ENCODE peak calls at places on chromosome 10, in ten cellular contexts. Z is thoracic aorta, A is right lobe of liver, L is suprapubic skin, O is adrenal gland, C is lung, H is spleen, W is colonic mucosa, F is cardiac muscle cell, E is brain microvascular endothelial cell. T is an unnamed sample.

GRCh38 chr10:112959207-112959838 is 9.3 kb downstream of the TCF7L2 start:
- DNase-seq in F (peak; percentile 65), L (no peak), Z (no peak), A (no peak), C (no peak), O (no peak), W (no peak), H (no peak), E (no peak), T (no peak)

GRCh38 chr10:22978287-22978686 is 50.4 kb downstream of the ARMC3 start:
- DNase-seq in H (no peak), C (no peak), A (no peak), L (no peak), Z (no peak), O (no peak), F (no peak), W (no peak), E (no peak), T (no peak)

GRCh38 chr10:119469846-119470245 is 72.7 kb downstream of the RGS10 start:
- DNase-seq in F (no peak), O (no peak), A (no peak), E (no peak), L (no peak), C (no peak), W (no peak), Z (no peak), H (peak; percentile 47), T (no peak)

GRCh38 chr10:126137557-126138221 is 241.3 kb downstream of the FANK1 start:
- DNase-seq in F (no peak), E (peak; percentile 48), L (no peak), H (no peak), W (no peak), Z (no peak), C (no peak), A (no peak), O (no peak), T (no peak)

GRCh38 chr10:125117941-125118630 is 42.3 kb downstream of the CTBP2 start:
- DNase-seq in O (peak; percentile 45), W (peak; percentile 61), H (peak; percentile 31), L (no peak), A (no peak), E (no peak), Z (no peak), F (peak; percentile 27), C (no peak), T (no peak)

GRCh38 chr10:5963071-5963470 is 14.3 kb downstream of the IL15RA start:
- DNase-seq in L (peak; percentile 32), A (peak; percentile 10), C (no peak), E (no peak), W (no peak), H (no peak), O (no peak), F (no peak), Z (no peak), T (no peak)

GRCh38 chr10:126373982-126374381 is 14.3 kb downstream of the ADAM12 start:
- DNase-seq in F (no peak), W (no peak), C (no peak), H (no peak), A (no peak), L (no peak), O (no peak), Z (no peak), E (peak; percentile 49), T (no peak)

GRCh38 chr10:102419561-102420442 is 834 bp upstream of the FBXL15 start:
- DNase-seq in F (no peak), C (no peak), E (no peak), O (peak; percentile 61), W (peak; percentile 74), L (no peak), H (peak; percentile 90), A (peak; percentile 66), Z (no peak), T (no peak)

GRCh38 chr10:44238212-44238611 is 146.7 kb downstream of the CXCL12 start:
- DNase-seq in Z (no peak), F (no peak), O (no peak), C (no peak), E (no peak), H (no peak), A (no peak), L (no peak), W (no peak), T (no peak)

GRCh38 chr10:61283066-61283465 is 170.1 kb downstream of the TMEM26 start:
- DNase-seq in A (no peak), C (no peak), H (no peak), O (no peak), E (no peak), F (no peak), Z (no peak), W (no peak), L (no peak), T (no peak)

GRCh38 chr10:109062371-109062770 is 860.9 kb downstream of the XPNPEP1 start:
- DNase-seq in L (no peak), H (no peak), O (no peak), A (no peak), W (no peak), C (no peak), F (peak; percentile 1), Z (no peak), E (no peak), T (peak; percentile 78)

GRCh38 chr10:86755454-86755739 is 1.0 kb upstream of the BMPR1A start:
- DNase-seq in H (no peak), O (no peak), C (no peak), E (no peak), A (no peak), L (no peak), Z (no peak), W (no peak), F (no peak), T (no peak)

GRCh38 chr10:34024708-34025425 is 690.4 kb upstream of the NRP1 start:
- DNase-seq in O (no peak), A (no peak), W (peak; percentile 36), L (no peak), C (no peak), F (peak; percentile 29), Z (no peak), H (no peak), E (peak; percentile 59), T (no peak)
- TF ChIP-seq CTCF in O (no peak), A (no peak), W (no peak), L (no peak), C (no peak), F (no peak), Z (no peak), H (no peak), E (peak; percentile 25), T (no peak)

DNA sequence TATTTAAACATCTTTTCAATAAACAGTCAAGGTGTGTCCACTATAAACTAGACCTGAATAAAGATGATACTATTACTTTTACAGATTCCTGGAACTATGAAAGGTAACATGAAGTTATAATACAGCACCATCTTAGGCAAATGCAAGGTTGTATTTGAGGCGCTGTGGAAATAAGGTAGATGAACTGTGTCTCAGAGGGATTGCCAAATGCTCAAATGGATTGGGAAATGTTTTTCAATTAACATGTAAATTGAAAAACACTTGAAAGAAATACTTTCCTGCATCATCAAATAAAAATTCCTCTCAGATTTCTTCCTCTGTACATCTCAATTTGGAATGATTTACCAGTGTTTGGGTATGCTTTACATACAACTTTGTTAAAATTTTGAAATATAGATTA is 139.4 kb downstream of the DKK1 start:
- DNase-seq in E (no peak), L (no peak), C (no peak), A (no peak), O (no peak), W (no peak), F (no peak), Z (no peak), H (no peak), T (no peak)
- H3K36me3 ChIP-seq in E (no peaks in the 10 kb centered on the region), L (no peaks in the 10 kb centered on the region), C (no peaks in the 10 kb centered on the region), A (no peaks in the 10 kb centered on the region), O (no peaks in the 10 kb centered on the region), W (no peaks in the 10 kb centered on the region), F (no peaks in the 10 kb centered on the region), Z (no peaks in the 10 kb centered on the region), H (no peaks in the 10 kb centered on the region), T (no peaks in the 10 kb centered on the region)

GRCh38 chr10:95810198-95810976 is 54.4 kb downstream of the ENTPD1 start:
- DNase-seq in E (no peak), H (peak; percentile 75), A (no peak), O (no peak), L (no peak), W (no peak), F (no peak), C (no peak), Z (no peak), T (no peak)
- TF ChIP-seq CTCF in E (no peak), H (no peak), A (no peak), O (no peak), L (no peak), W (no peak), F (no peak), C (no peak), Z (no peak), T (no peak)

GRCh38 chr10:73756183-73756582 is 12.0 kb downstream of the SEC24C start:
- DNase-seq in E (no peak), F (no peak), W (no peak), A (no peak), L (no peak), O (no peak), H (no peak), C (no peak), Z (no peak), T (no peak)

GRCh38 chr10:73762915-73763314 is 18.7 kb downstream of the SEC24C start:
- DNase-seq in W (no peak), O (no peak), H (no peak), Z (no peak), E (peak; percentile 31), F (no peak), A (no peak), C (no peak), L (no peak), T (no peak)

GRCh38 chr10:73763343-73763742 is 18.5 kb upstream of the CHCHD1 start:
- DNase-seq in L (no peak), A (no peak), Z (no peak), C (no peak), F (no peak), O (no peak), H (no peak), W (no peak), E (no peak), T (no peak)

GRCh38 chr10:73759512-73760115 is 15.4 kb downstream of the SEC24C start:
- DNase-seq in F (no peak), E (no peak), W (no peak), C (peak; percentile 77), L (no peak), Z (no peak), A (no peak), H (peak; percentile 89), O (no peak), T (no peak)

DNA sequence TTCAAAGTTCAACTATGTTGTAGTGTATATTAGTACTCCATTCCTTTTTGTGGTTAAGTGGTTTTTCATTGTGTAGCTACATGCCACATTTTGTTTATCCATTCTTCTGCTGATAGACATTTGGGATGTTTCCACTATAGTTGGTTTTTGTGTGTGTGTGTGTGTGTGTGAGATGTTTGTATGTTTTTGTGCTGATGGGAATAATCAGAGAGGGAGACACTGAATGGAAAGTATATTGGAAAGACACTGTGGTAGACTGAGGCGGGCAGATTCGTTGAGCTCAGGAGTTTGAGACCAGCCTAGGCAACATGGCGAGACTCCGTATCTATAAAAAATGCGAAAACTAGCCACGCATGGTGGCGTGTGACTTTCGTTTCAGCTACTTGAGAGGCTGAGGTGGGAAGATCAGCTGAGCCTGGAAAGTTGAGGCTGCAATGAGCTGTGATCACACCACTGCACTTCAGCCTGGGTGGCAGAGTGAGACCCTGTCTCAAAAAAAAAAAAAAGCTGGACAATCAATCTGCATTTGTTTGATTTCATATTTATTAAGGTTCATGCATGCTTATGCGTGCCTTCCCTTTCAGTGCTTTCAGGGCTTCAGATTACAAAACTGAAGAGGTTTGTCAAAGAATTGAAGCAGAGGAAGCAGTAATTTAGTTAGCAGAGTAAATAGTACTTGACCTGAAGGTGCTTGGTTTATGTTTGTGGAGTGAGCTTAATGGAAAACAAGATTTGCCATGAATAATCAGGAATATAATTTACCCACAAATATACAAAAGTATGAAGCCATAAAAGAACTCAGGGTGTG is 14.7 kb downstream of the SEC24C start:
- DNase-seq in O (no peak), L (no peak), W (no peak), C (no peak), A (no peak), E (no peak), F (no peak), H (no peak), Z (no peak), T (no peak)
- H3K36me3 ChIP-seq in O (no peaks in the 10 kb centered on the region), L (peaks cover 71% of the 10 kb centered on the region), W (peaks cover 35% of the 10 kb centered on the region), C (peaks cover 41% of the 10 kb centered on the region), A (peaks cover 21% of the 10 kb centered on the region), E (peaks cover 56% of the 10 kb centered on the region), F (peaks cover 54% of the 10 kb centered on the region), H (peaks cover 64% of the 10 kb centered on the region), Z (peaks cover 44% of the 10 kb centered on the region), T (no peaks in the 10 kb centered on the region)